ENCODE peak calls at places on chromosomes 4 and X, in five cellular contexts. S, W, O, L and N are unnamed samples.

GRCh38 chr4:74501579-74501978 is 56.6 kb downstream of the AREG start:
- DNase-seq in S (no peak), W (no peak), O (no peak), L (no peak), N (no peak)

GRCh38 chrX:20988118-20988517 is 386.1 kb upstream of the CNKSR2 start:
- DNase-seq in S (no peak), W (no peak), O (no peak), L (no peak), N (no peak)

GRCh38 chr4:155367608-155368007 is 9.2 kb downstream of the MAP9 start:
- DNase-seq in S (no peak), W (no peak), O (no peak), L (no peak), N (no peak)

GRCh38 chr4:122827258-122827887 is 742 bp downstream of the FGF2 start:
- DNase-seq in S (peak; percentile 36), W (no peak), O (peak; percentile 8), L (peak; percentile 65), N (no peak)

GRCh38 chr4:162209706-162210105 is 45.9 kb upstream of the FSTL5 start:
- DNase-seq in S (no peak), W (no peak), O (no peak), L (no peak), N (no peak)

GRCh38 chr4:159137176-159137575 is 34.3 kb downstream of the RAPGEF2 start:
- DNase-seq in S (no peak), W (no peak), O (no peak), L (no peak), N (peak; percentile 2)

GRCh38 chr4:185515248-185515647 is 20.1 kb downstream of the PDLIM3 start:
- DNase-seq in S (no peak), W (no peak), O (no peak), L (no peak), N (no peak)

GRCh38 chrX:11666180-11666579 is 460 bp upstream of the ARHGAP6 start:
- DNase-seq in S (peak; percentile 29), W (no peak), O (no peak), L (no peak), N (no peak)

GRCh38 chr4:23717528-23718248 is 172.2 kb downstream of the PPARGC1A start:
- DNase-seq in S (no peak), W (peak; percentile 17), O (no peak), L (peak; percentile 71), N (peak; percentile 37)

GRCh38 chrX:150334100-150334499 is 29.0 kb upstream of the MAMLD1 start:
- DNase-seq in S (no peak), W (no peak), O (no peak), L (no peak), N (no peak)

GRCh38 chr4:2059034-2059725 is at the start of gene NAT8L:
- DNase-seq in S (peak; percentile 62), W (no peak), O (no peak), L (peak; percentile 84), N (peak; percentile 48)

GRCh38 chr4:30605616-30606015 is 114.6 kb upstream of the PCDH7 start:
- DNase-seq in S (no peak), W (no peak), O (no peak), L (no peak), N (no peak)

GRCh38 chr4:95318483-95318882 is 230.3 kb downstream of the UNC5C start:
- DNase-seq in S (no peak), W (no peak), O (no peak), L (no peak), N (no peak)

GRCh38 chrX:22742174-22742573 is 257.6 kb upstream of the DDX53 start:
- DNase-seq in S (no peak), W (no peak), O (no peak), L (no peak), N (no peak)

GRCh38 chr4:19262467-19262866 is 989.2 kb upstream of the SLIT2 start:
- DNase-seq in S (no peak), W (no peak), O (no peak), L (no peak), N (no peak)

GRCh38 chrX:68079961-68080360 is 353.3 kb downstream of the OPHN1 start:
- DNase-seq in S (no peak), W (no peak), O (no peak), L (no peak), N (no peak)

GRCh38 chr4:126182801-126183200 is 868.0 kb downstream of the FAT4 start:
- DNase-seq in S (no peak), W (no peak), O (no peak), L (no peak), N (no peak)

GRCh38 chr4:1033840-1034551 is 22.6 kb downstream of the FGFRL1 start:
- DNase-seq in S (no peak), W (no peak), O (no peak), L (no peak), N (no peak)

GRCh38 chrX:2600564-2600963 is 90.5 kb upstream of the CD99 start:
- DNase-seq in S (no peak), W (no peak), O (no peak), L (no peak), N (no peak)

GRCh38 chrX:11352296-11352741 is 59.1 kb downstream of the AMELX start:
- DNase-seq in S (no peak), W (no peak), O (no peak), L (no peak), N (no peak)

GRCh38 chr4:45241976-45242375 is 515.6 kb upstream of the GNPDA2 start:
- DNase-seq in S (no peak), W (no peak), O (no peak), L (no peak), N (no peak)

GRCh38 chr4:77120888-77121508 is 36.0 kb upstream of the CCNG2 start:
- DNase-seq in S (no peak), W (peak; percentile 3), O (no peak), L (no peak), N (no peak)

GRCh38 chr4:14726441-14727405 is 275.6 kb upstream of the CPEB2 start:
- DNase-seq in S (no peak), W (no peak), O (no peak), L (no peak), N (peak; percentile 80)

GRCh38 chrX:136865270-136866168 is 15.0 kb downstream of the RBMX start:
- DNase-seq in S (no peak), W (no peak), O (no peak), L (no peak), N (no peak)

GRCh38 chrX:72038016-72038415 is 93.7 kb downstream of the RTL5 start:
- DNase-seq in S (no peak), W (no peak), O (no peak), L (no peak), N (no peak)

GRCh38 chr4:106323119-106323518 is 6.8 kb downstream of the AIMP1 start:
- DNase-seq in S (no peak), W (no peak), O (no peak), L (no peak), N (no peak)

GRCh38 chr4:182556576-182556975 is 313.4 kb downstream of the TENM3 start:
- DNase-seq in S (no peak), W (no peak), O (no peak), L (no peak), N (no peak)

GRCh38 chr4:83890816-83891215 is 354.9 kb downstream of the GPAT3 start:
- DNase-seq in S (no peak), W (no peak), O (no peak), L (no peak), N (no peak)
- TF ChIP-seq ESRRA in S (no peak), W (no peak), O (no peak), L (no peak), N (no peak)

GRCh38 chr4:7649411-7649740 is 214.6 kb upstream of the PSAPL1 start:
- DNase-seq in S (no peak), W (no peak), O (no peak), L (no peak), N (no peak)
- TF ChIP-seq ESRRA in S (no peak), W (no peak), O (no peak), L (no peak), N (no peak)

GRCh38 chrX:69282893-69283690 is 117.8 kb upstream of the PJA1 start:
- DNase-seq in S (peak; percentile 26), W (no peak), O (no peak), L (no peak), N (no peak)

GRCh38 chrX:69279234-69279633 is 114.0 kb upstream of the PJA1 start:
- DNase-seq in S (no peak), W (no peak), O (no peak), L (no peak), N (no peak)

GRCh38 chrX:69277369-69277768 is 112.1 kb upstream of the PJA1 start:
- DNase-seq in S (no peak), W (no peak), O (no peak), L (no peak), N (no peak)

GRCh38 chrX:69280956-69281355 is 115.7 kb upstream of the PJA1 start:
- DNase-seq in S (no peak), W (no peak), O (no peak), L (no peak), N (no peak)

DNA sequence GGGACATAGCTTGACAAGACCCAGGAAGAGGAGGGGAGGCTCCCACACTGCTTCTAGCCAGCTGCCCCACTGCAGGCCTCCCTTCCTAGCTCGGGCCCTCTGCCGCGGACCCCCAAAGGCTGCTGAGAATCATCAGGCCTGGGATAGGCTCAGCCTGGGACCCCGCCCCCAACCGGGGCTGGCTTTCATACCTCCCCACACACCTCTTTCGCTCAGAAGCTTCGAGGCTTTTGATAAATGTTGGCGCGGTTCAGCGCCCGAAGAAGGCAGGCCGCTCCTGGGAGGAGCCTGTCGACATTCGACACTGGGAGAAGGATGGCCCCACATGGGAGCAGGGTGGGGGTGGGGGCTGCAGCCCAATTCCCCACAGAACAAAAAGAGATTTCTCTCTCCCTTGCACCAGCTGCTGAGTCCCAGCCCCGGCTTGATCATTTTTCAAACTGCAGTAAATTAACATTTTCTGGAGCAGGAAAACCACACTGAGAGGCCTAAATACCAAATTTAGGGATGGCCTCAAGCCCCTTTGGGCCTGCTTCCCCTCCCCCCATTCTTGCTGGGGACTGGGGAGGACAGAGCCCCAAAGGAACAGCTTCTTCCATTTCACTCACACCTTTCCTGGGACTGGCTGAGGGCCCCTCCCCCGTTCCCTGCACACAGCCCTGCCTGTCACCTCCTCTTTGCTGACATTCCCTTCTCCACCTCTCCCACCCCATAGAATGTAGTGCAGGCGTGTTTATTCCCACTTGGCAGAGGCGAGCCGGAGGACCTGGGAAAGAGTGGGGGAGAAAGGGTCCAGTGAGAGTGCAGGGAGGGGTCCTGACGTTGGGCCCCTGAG is 112.9 kb upstream of the PJA1 start:
- DNase-seq in S (peak; percentile 44), W (no peak), O (no peak), L (no peak), N (no peak)
- TF ChIP-seq ESRRA in S (no peak), W (no peak), O (no peak), L (no peak), N (no peak)

GRCh38 chrX:57481514-57481913 is 110.3 kb upstream of the ZXDB start:
- DNase-seq in S (no peak), W (no peak), O (no peak), L (no peak), N (no peak)
- TF ChIP-seq ESRRA in S (no peak), W (no peak), O (no peak), L (no peak), N (no peak)

GRCh38 chrX:40700640-40701342 is 34.6 kb downstream of the MED14 start:
- DNase-seq in S (no peak), W (no peak), O (no peak), L (no peak), N (no peak)
- TF ChIP-seq ESRRA in S (no peak), W (no peak), O (no peak), L (no peak), N (no peak)